ENCODE peak calls at places on chromosomes 1 and 21, in seven cellular contexts. R is effector memory CD8-positive, alpha-beta T cell; S is upper lobe of right lung; V is endothelial cell; C is endodermal cell; L is dorsolateral prefrontal cortex; K is CD8-positive, alpha-beta memory T cell. I is an unnamed sample.

GRCh38 chr1:203649551-203650011 is 22.9 kb downstream of the ATP2B4 start:
- DNase-seq in R (peak; percentile 22), S (no peak), V (no peak), C (no peak), L (no peak), K (peak; percentile 56), I (no peak)

GRCh38 chr1:235397733-235398132 is 30.5 kb downstream of the TBCE start:
- DNase-seq in R (no peak), S (no peak), V (no peak), C (no peak), L (no peak), K (no peak), I (no peak)

GRCh38 chr1:97943354-97943753 is 22.5 kb upstream of the DPYD start:
- DNase-seq in R (no peak), S (no peak), V (no peak), C (no peak), L (no peak), K (no peak), I (no peak)

GRCh38 chr1:31984419-31985347 is 29.0 kb upstream of the KHDRBS1 start:
- DNase-seq in R (no peak), S (no peak), V (no peak), C (no peak), L (no peak), K (peak; percentile 7), I (no peak)

GRCh38 chr21:23356905-23357304 is 2250.4 kb downstream of the MRPL39 start:
- DNase-seq in R (no peak), S (no peak), V (no peak), C (no peak), L (no peak), K (no peak), I (no peak)

GRCh38 chr1:41864471-41865040 is 54.2 kb downstream of the HIVEP3 start:
- DNase-seq in R (no peak), S (no peak), V (no peak), C (peak; percentile 58), L (no peak), K (no peak), I (no peak)

GRCh38 chr21:16145052-16145451 is 415.3 kb downstream of the USP25 start:
- DNase-seq in R (no peak), S (no peak), V (no peak), C (no peak), L (no peak), K (no peak), I (no peak)

GRCh38 chr1:163774390-163774789 is 452.6 kb downstream of the NUF2 start:
- DNase-seq in R (no peak), S (no peak), V (no peak), C (no peak), L (no peak), K (no peak), I (no peak)

GRCh38 chr1:56073614-56074356 is 505.6 kb downstream of the PLPP3 start:
- DNase-seq in R (no peak), S (no peak), V (no peak), C (no peak), L (no peak), K (no peak), I (no peak)

GRCh38 chr21:29340228-29340627 is 41.5 kb downstream of the BACH1 start:
- DNase-seq in R (no peak), S (no peak), V (no peak), C (no peak), L (no peak), K (no peak), I (no peak)

GRCh38 chr1:909861-910310 is 13.8 kb upstream of the SAMD11 start:
- DNase-seq in R (no peak), S (no peak), V (peak; percentile 2), C (no peak), L (no peak), K (no peak), I (no peak)

I was measured in neural crest cell.